ENCODE peak calls at places on chromosomes 11 and 22, in ten cellular contexts. O, L, I, K, W, J, X, E, C and F are unnamed samples.
A peak's percentile ranks its signal among the peaks of the same experiment; 100 is the strongest.

GRCh38 chr11:65032216-65032615 is 5.0 kb downstream of the SNX15 start:
- DNase-seq in O (no peak), L (no peak), I (no peak), K (no peak), W (no peak), J (no peak), X (no peak), E (no peak), C (no peak), F (no peak)

GRCh38 chr11:8826145-8826786 is 84.7 kb upstream of the AKIP1 start:
- DNase-seq in O (no peak), L (peak; percentile 55), I (no peak), K (peak; percentile 63), W (peak; percentile 95), J (no peak), X (no peak), E (no peak), C (no peak), F (no peak)

GRCh38 chr22:44625421-44625760 is 76.6 kb upstream of the PRR5 start:
- DNase-seq in O (no peak), L (no peak), I (no peak), K (no peak), W (no peak), J (no peak), X (no peak), E (no peak), C (no peak), F (peak; percentile 31)

GRCh38 chr22:38802671-38803121 is 8.8 kb upstream of the DNAL4 start:
- DNase-seq in O (peak; percentile 63), L (no peak), I (peak; percentile 82), K (peak; percentile 85), W (peak; percentile 62), J (peak; percentile 91), X (peak; percentile 73), E (peak; percentile 50), C (no peak), F (peak; percentile 58)

GRCh38 chr11:67006029-67006884 is 16.7 kb upstream of the SYT12 start:
- DNase-seq in O (peak; percentile 37), L (no peak), I (peak; percentile 20), K (no peak), W (peak; percentile 86), J (no peak), X (no peak), E (peak; percentile 72), C (no peak), F (peak; percentile 47)

GRCh38 chr11:65116370-65117205 is 913 bp downstream of the ZNHIT2 start:
- DNase-seq in O (peak; percentile 93), L (peak; percentile 52), I (peak; percentile 19), K (peak; percentile 70), W (peak; percentile 52), J (no peak), X (peak; percentile 21), E (no peak), C (peak; percentile 61), F (no peak)

GRCh38 chr22:37337204-37337943 is 55.1 kb downstream of the CYTH4 start:
- DNase-seq in O (no peak), L (no peak), I (no peak), K (no peak), W (no peak), J (peak; percentile 54), X (no peak), E (no peak), C (no peak), F (no peak)

GRCh38 chr22:42608481-42609361 is 6.0 kb downstream of the POLDIP3 start:
- DNase-seq in O (no peak), L (peak; percentile 72), I (no peak), K (no peak), W (peak; percentile 58), J (peak; percentile 35), X (no peak), E (no peak), C (no peak), F (no peak)

GRCh38 chr11:34395916-34396555 is 38.2 kb upstream of the ABTB2 start:
- DNase-seq in O (peak; percentile 57), L (peak; percentile 20), I (no peak), K (no peak), W (no peak), J (no peak), X (no peak), E (no peak), C (no peak), F (no peak)

GRCh38 chr22:36860017-36860416 is 789 bp upstream of the NCF4 start:
- DNase-seq in O (no peak), L (no peak), I (no peak), K (peak; percentile 10), W (no peak), J (no peak), X (no peak), E (no peak), C (no peak), F (no peak)

GRCh38 chr11:119030329-119031047 is at the start of gene SLC37A4:
- DNase-seq in O (peak; percentile 99), L (peak; percentile 97), I (peak; percentile 97), K (peak; percentile 99), W (peak; percentile 99), J (peak; percentile 90), X (peak; percentile 98), E (peak; percentile 99), C (peak; percentile 100), F (peak; percentile 98)

GRCh38 chr11:66848671-66849500 is 5.6 kb downstream of the RCE1 start:
- DNase-seq in O (no peak), L (no peak), I (no peak), K (peak; percentile 63), W (no peak), J (no peak), X (peak; percentile 12), E (no peak), C (peak; percentile 3), F (no peak)

GRCh38 chr11:88886796-88887195 is 179.0 kb downstream of the GRM5 start:
- DNase-seq in O (peak; percentile 33), L (peak; percentile 51), I (peak; percentile 36), K (no peak), W (peak; percentile 64), J (no peak), X (no peak), E (no peak), C (peak; percentile 7), F (no peak)

GRCh38 chr11:1834132-1834610 is 619 bp upstream of the SYT8 start:
- DNase-seq in O (no peak), L (no peak), I (peak; percentile 94), K (no peak), W (no peak), J (no peak), X (no peak), E (peak; percentile 30), C (no peak), F (no peak)

GRCh38 chr22:33896801-33897620 is 23.3 kb downstream of the LARGE1 start:
- DNase-seq in O (no peak), L (no peak), I (no peak), K (no peak), W (peak; percentile 67), J (no peak), X (no peak), E (no peak), C (no peak), F (no peak)

GRCh38 chr11:67486481-67487195 is 3.8 kb downstream of the AIP start:
- DNase-seq in O (no peak), L (no peak), I (no peak), K (no peak), W (no peak), J (no peak), X (no peak), E (no peak), C (no peak), F (no peak)

GRCh38 chr11:46387919-46388618 is 3.5 kb downstream of the CHRM4 start:
- DNase-seq in O (no peak), L (no peak), I (no peak), K (no peak), W (no peak), J (no peak), X (no peak), E (no peak), C (no peak), F (no peak)

GRCh38 chr11:28269621-28270020 is 161.4 kb downstream of the METTL15 start:
- DNase-seq in O (no peak), L (no peak), I (no peak), K (no peak), W (no peak), J (no peak), X (no peak), E (no peak), C (no peak), F (no peak)

GRCh38 chr22:49395617-49396016 is 432.1 kb downstream of the BRD1 start:
- DNase-seq in O (no peak), L (no peak), I (no peak), K (peak; percentile 10), W (no peak), J (no peak), X (no peak), E (no peak), C (no peak), F (no peak)

GRCh38 chr22:33699176-33699575 is 221.1 kb downstream of the LARGE1 start:
- DNase-seq in O (no peak), L (no peak), I (no peak), K (no peak), W (no peak), J (no peak), X (no peak), E (no peak), C (no peak), F (no peak)

GRCh38 chr22:35313311-35314121 is 13.8 kb downstream of the TOM1 start:
- DNase-seq in O (peak; percentile 87), L (peak; percentile 97), I (peak; percentile 2), K (peak; percentile 67), W (no peak), J (peak; percentile 90), X (peak; percentile 48), E (peak; percentile 72), C (no peak), F (peak; percentile 84)

GRCh38 chr11:119339581-119340334 is 925 bp downstream of the C1QTNF5 start:
- DNase-seq in O (no peak), L (peak; percentile 75), I (no peak), K (peak; percentile 88), W (peak; percentile 61), J (no peak), X (peak; percentile 76), E (peak; percentile 86), C (no peak), F (peak; percentile 88)

GRCh38 chr11:3892156-3892555 is 36.7 kb downstream of the STIM1 start:
- DNase-seq in O (no peak), L (no peak), I (no peak), K (no peak), W (no peak), J (no peak), X (no peak), E (no peak), C (no peak), F (no peak)

GRCh38 chr11:67354314-67355022 is 1.1 kb upstream of the POLD4 start:
- DNase-seq in O (peak; percentile 97), L (peak; percentile 97), I (peak; percentile 94), K (peak; percentile 81), W (peak; percentile 82), J (peak; percentile 96), X (peak; percentile 89), E (peak; percentile 71), C (no peak), F (peak; percentile 78)